ENCODE peak calls at places on chromosome 16, in four cellular contexts. One of them, this sample, is unnamed.

GRCh38 chr16:58709338-58709737 is 24.8 kb upstream of the SLC38A7 start:
- DNase-seq in A549: no peak
- DNase-seq in suprapubic skin: no peak
- DNase-seq in fibroblast of pulmonary artery: no peak
- DNase-seq in this sample: no peak

GRCh38 chr16:72728516-72728915 is 319.4 kb downstream of the ZFHX3 start:
- DNase-seq in A549: no peak
- DNase-seq in suprapubic skin: no peak
- DNase-seq in fibroblast of pulmonary artery: no peak
- DNase-seq in this sample: no peak

GRCh38 chr16:80993293-80993691 is 13.4 kb downstream of the CMC2 start:
- DNase-seq in A549: no peak
- DNase-seq in suprapubic skin: no peak
- DNase-seq in fibroblast of pulmonary artery: peak; percentile 95
- DNase-seq in this sample: no peak

GRCh38 chr16:69672998-69673713 is 53.2 kb downstream of the NQO1 start:
- DNase-seq in A549: no peak
- DNase-seq in suprapubic skin: no peak
- DNase-seq in fibroblast of pulmonary artery: no peak
- DNase-seq in this sample: no peak

GRCh38 chr16:11698271-11698689 is 30.0 kb downstream of the SNN start:
- DNase-seq in A549: no peak
- DNase-seq in suprapubic skin: no peak
- DNase-seq in fibroblast of pulmonary artery: no peak
- DNase-seq in this sample: no peak

GRCh38 chr16:70476272-70477020 is 22.1 kb downstream of the FCSK start:
- DNase-seq in A549: no peak
- DNase-seq in suprapubic skin: no peak
- DNase-seq in fibroblast of pulmonary artery: peak; percentile 65
- DNase-seq in this sample: peak; percentile 96

GRCh38 chr16:68078726-68079615 is 6.2 kb upstream of the NFATC3 start:
- DNase-seq in A549: no peak
- DNase-seq in suprapubic skin: no peak
- DNase-seq in fibroblast of pulmonary artery: no peak
- DNase-seq in this sample: no peak

GRCh38 chr16:10028644-10029043 is 153.6 kb downstream of the GRIN2A start:
- DNase-seq in A549: no peak
- DNase-seq in suprapubic skin: no peak
- DNase-seq in fibroblast of pulmonary artery: no peak
- DNase-seq in this sample: no peak

GRCh38 chr16:55543470-55543869 is 23.0 kb upstream of the CAPNS2 start:
- DNase-seq in A549: no peak
- DNase-seq in suprapubic skin: no peak
- DNase-seq in fibroblast of pulmonary artery: peak; percentile 68
- DNase-seq in this sample: no peak

GRCh38 chr16:83928341-83929055 is 24.5 kb upstream of the OSGIN1 start:
- DNase-seq in A549: no peak
- DNase-seq in suprapubic skin: no peak
- DNase-seq in fibroblast of pulmonary artery: peak; percentile 60
- DNase-seq in this sample: no peak

GRCh38 chr16:81189100-81189664 is 49.3 kb upstream of the BCO1 start:
- DNase-seq in A549: no peak
- DNase-seq in suprapubic skin: peak; percentile 95
- DNase-seq in fibroblast of pulmonary artery: peak; percentile 84
- DNase-seq in this sample: no peak

GRCh38 chr16:50198802-50199410 is 45.8 kb downstream of the TENT4B start:
- DNase-seq in A549: no peak
- DNase-seq in suprapubic skin: no peak
- DNase-seq in fibroblast of pulmonary artery: no peak
- DNase-seq in this sample: no peak

GRCh38 chr16:346587-346986 is 5.9 kb downstream of the AXIN1 start:
- DNase-seq in A549: no peak
- DNase-seq in suprapubic skin: no peak
- DNase-seq in fibroblast of pulmonary artery: peak; percentile 25
- DNase-seq in this sample: no peak

GRCh38 chr16:68539704-68540370 is 746 bp downstream of the ZFP90 start:
- DNase-seq in A549: no peak
- DNase-seq in suprapubic skin: no peak
- DNase-seq in fibroblast of pulmonary artery: no peak
- DNase-seq in this sample: peak; percentile 39

GRCh38 chr16:27364493-27365141 is 37.4 kb upstream of the IL21R start:
- DNase-seq in A549: peak; percentile 44
- DNase-seq in suprapubic skin: no peak
- DNase-seq in fibroblast of pulmonary artery: no peak
- DNase-seq in this sample: no peak

GRCh38 chr16:56776562-56776961 is 46.6 kb downstream of the NUP93 start:
- DNase-seq in A549: no peak
- DNase-seq in suprapubic skin: no peak
- DNase-seq in fibroblast of pulmonary artery: peak; percentile 73
- DNase-seq in this sample: no peak

GRCh38 chr16:58464047-58464915 is 35.7 kb upstream of the NDRG4 start:
- DNase-seq in A549: no peak
- DNase-seq in suprapubic skin: no peak
- DNase-seq in fibroblast of pulmonary artery: no peak
- DNase-seq in this sample: peak; percentile 49

GRCh38 chr16:14302031-14302398 is 230.9 kb downstream of the MRTFB start:
- DNase-seq in A549: peak; percentile 56
- DNase-seq in suprapubic skin: no peak
- DNase-seq in fibroblast of pulmonary artery: peak; percentile 66
- DNase-seq in this sample: peak; percentile 96

GRCh38 chr16:2296662-2297505 is 29.0 kb upstream of the RNPS1 start:
- DNase-seq in A549: peak; percentile 22
- DNase-seq in suprapubic skin: no peak
- DNase-seq in fibroblast of pulmonary artery: peak; percentile 35
- DNase-seq in this sample: peak; percentile 65

GRCh38 chr16:88428616-88429386 is 24.3 kb upstream of the ZFPM1 start:
- DNase-seq in A549: no peak
- DNase-seq in suprapubic skin: no peak
- DNase-seq in fibroblast of pulmonary artery: no peak
- DNase-seq in this sample: no peak

GRCh38 chr16:31916056-31916488 is 42.5 kb downstream of the ZNF267 start:
- DNase-seq in A549: no peak
- DNase-seq in suprapubic skin: no peak
- DNase-seq in fibroblast of pulmonary artery: no peak
- DNase-seq in this sample: no peak
- TF ChIP-seq CTCF in A549: no peak
- TF ChIP-seq CTCF in suprapubic skin: no peak
- TF ChIP-seq CTCF in fibroblast of pulmonary artery: no peak
- TF ChIP-seq CTCF in this sample: no peak

GRCh38 chr16:30557950-30558788 is at the start of gene ZNF764:
- DNase-seq in A549: peak; percentile 96
- DNase-seq in suprapubic skin: peak; percentile 99
- DNase-seq in fibroblast of pulmonary artery: peak; percentile 98
- DNase-seq in this sample: peak; percentile 96
- TF ChIP-seq CTCF in A549: no peak
- TF ChIP-seq CTCF in suprapubic skin: no peak
- TF ChIP-seq CTCF in fibroblast of pulmonary artery: no peak
- TF ChIP-seq CTCF in this sample: no peak

DNA sequence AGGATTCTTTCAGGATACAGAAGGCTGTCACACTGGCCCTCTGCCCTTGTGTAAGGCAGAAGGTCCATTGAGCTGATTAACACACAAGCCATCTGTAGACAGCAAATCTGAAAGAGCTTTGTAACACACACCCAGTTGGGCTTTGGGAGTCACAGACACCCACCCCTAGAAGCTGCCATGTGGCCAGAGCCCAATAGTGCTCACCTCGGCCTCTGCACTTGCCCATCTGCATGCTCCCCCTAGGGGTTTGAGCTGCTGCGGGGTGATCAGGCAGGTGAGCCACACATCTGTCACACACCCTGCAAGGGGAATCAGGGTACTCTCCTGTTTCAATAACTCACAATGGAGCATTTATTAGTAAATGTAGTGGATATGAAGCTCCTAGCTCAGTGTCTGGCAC is 138.3 kb downstream of the CHD9NB start:
- DNase-seq in A549: no peak
- DNase-seq in suprapubic skin: no peak
- DNase-seq in fibroblast of pulmonary artery: no peak
- DNase-seq in this sample: no peak
- TF ChIP-seq CTCF in A549: no peak
- TF ChIP-seq CTCF in suprapubic skin: no peak
- TF ChIP-seq CTCF in fibroblast of pulmonary artery: no peak
- TF ChIP-seq CTCF in this sample: no peak

DNA sequence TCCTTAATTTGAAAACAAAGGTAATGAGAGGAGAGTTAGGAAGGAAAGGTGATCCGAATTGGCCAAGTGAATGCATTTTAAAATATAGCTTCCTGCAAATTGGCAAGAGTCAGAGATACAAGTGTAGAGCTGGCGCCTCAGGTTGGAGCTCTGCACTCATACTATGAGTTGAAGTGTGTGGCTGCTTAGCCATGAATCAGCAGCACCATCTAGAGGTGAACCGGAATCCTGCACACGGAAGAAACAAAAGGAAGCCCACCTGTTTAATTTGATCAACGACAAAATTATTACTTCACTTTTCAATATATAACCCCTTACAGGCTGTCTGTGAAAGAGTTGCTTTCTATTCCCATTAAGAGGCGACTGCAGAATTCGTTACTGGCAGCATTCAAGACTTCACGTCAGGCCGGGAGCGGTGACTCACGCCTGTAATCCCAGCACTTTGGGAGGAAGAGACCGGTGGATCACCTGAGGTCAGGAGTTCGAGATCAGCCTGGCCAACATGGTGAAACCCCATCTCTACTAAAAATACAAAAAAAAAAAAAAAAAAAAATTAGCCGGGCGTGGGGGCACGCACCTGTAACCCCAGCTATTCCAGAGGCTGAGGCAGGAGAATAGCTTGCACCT is 1253.7 kb upstream of the CDH8 start:
- DNase-seq in A549: peak; percentile 4
- DNase-seq in suprapubic skin: no peak
- DNase-seq in fibroblast of pulmonary artery: peak; percentile 27
- DNase-seq in this sample: peak; percentile 20
- TF ChIP-seq CTCF in A549: peak; percentile 40
- TF ChIP-seq CTCF in suprapubic skin: no peak
- TF ChIP-seq CTCF in fibroblast of pulmonary artery: peak; percentile 65
- TF ChIP-seq CTCF in this sample: peak; percentile 13

GRCh38 chr16:24953721-24954120 is 61.4 kb downstream of the ARHGAP17 start:
- DNase-seq in A549: no peak
- DNase-seq in suprapubic skin: no peak
- DNase-seq in fibroblast of pulmonary artery: no peak
- DNase-seq in this sample: no peak
- TF ChIP-seq CTCF in A549: no peak
- TF ChIP-seq CTCF in suprapubic skin: no peak
- TF ChIP-seq CTCF in fibroblast of pulmonary artery: no peak
- TF ChIP-seq CTCF in this sample: no peak

GRCh38 chr16:78183886-78184553 is 84.6 kb downstream of the WWOX start:
- DNase-seq in A549: no peak
- DNase-seq in suprapubic skin: no peak
- DNase-seq in fibroblast of pulmonary artery: no peak
- DNase-seq in this sample: no peak
- TF ChIP-seq CTCF in A549: no peak
- TF ChIP-seq CTCF in suprapubic skin: no peak
- TF ChIP-seq CTCF in fibroblast of pulmonary artery: no peak
- TF ChIP-seq CTCF in this sample: no peak

GRCh38 chr16:4097826-4098240 is 18.4 kb downstream of the ADCY9 start:
- DNase-seq in A549: no peak
- DNase-seq in suprapubic skin: peak; percentile 28
- DNase-seq in fibroblast of pulmonary artery: peak; percentile 70
- DNase-seq in this sample: no peak
- TF ChIP-seq CTCF in A549: no peak
- TF ChIP-seq CTCF in suprapubic skin: no peak
- TF ChIP-seq CTCF in fibroblast of pulmonary artery: no peak
- TF ChIP-seq CTCF in this sample: no peak

GRCh38 chr16:79988721-79989220 is 388.2 kb upstream of the MAF start:
- DNase-seq in A549: no peak
- DNase-seq in suprapubic skin: no peak
- DNase-seq in fibroblast of pulmonary artery: no peak
- DNase-seq in this sample: no peak

GRCh38 chr16:79995315-79995714 is 394.8 kb upstream of the MAF start:
- DNase-seq in A549: no peak
- DNase-seq in suprapubic skin: no peak
- DNase-seq in fibroblast of pulmonary artery: no peak
- DNase-seq in this sample: no peak

GRCh38 chr16:79994413-79994812 is 393.9 kb upstream of the MAF start:
- DNase-seq in A549: no peak
- DNase-seq in suprapubic skin: no peak
- DNase-seq in fibroblast of pulmonary artery: no peak
- DNase-seq in this sample: no peak

GRCh38 chr16:79993810-79994209 is 393.3 kb upstream of the MAF start:
- DNase-seq in A549: no peak
- DNase-seq in suprapubic skin: no peak
- DNase-seq in fibroblast of pulmonary artery: no peak
- DNase-seq in this sample: no peak

DNA sequence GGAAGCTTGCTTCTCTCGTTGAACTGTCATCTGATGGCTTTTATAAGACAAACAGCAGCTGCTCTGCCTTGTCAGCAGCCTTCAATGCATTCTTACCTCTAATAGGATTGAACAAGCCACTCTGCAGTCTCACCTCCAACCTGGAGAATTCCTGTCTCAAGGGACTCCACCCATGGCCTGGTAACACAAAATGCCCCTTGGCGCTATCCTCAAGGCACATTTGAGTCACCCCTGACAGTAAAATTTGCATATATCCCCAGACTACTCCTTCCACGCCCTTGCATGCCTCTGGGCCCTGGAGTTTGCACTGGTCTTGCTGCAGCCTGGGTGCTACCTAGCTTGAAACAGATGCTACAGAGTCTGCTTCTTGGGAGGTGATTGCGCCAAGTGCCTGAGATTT is 391.4 kb upstream of the MAF start:
- DNase-seq in A549: no peak
- DNase-seq in suprapubic skin: no peak
- DNase-seq in fibroblast of pulmonary artery: no peak
- DNase-seq in this sample: no peak
- TF ChIP-seq CTCF in A549: no peak
- TF ChIP-seq CTCF in suprapubic skin: no peak
- TF ChIP-seq CTCF in fibroblast of pulmonary artery: no peak
- TF ChIP-seq CTCF in this sample: no peak

DNA sequence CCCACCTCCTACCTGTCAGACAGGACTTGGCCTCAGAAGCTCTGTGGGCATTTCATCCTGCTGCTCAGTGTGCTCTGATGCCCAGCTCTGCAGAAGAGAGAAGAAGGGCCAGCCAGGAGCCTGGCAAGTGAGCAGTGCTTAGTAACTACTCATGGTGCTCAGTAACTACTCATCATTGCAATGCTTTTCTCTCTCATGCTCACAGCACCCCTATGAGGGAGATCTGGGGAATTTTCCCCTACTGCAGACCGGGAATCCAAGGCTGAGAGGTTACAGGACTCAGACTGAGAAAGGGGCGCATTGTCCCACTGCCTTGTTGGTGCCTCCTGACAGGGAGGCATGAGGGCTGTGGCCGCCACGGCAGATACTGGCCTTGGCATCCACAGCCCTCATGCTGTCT is 261.1 kb downstream of the C16orf95 start:
- DNase-seq in A549: no peak
- DNase-seq in suprapubic skin: peak; percentile 26
- DNase-seq in fibroblast of pulmonary artery: peak; percentile 55
- DNase-seq in this sample: no peak
- TF ChIP-seq CTCF in A549: no peak
- TF ChIP-seq CTCF in suprapubic skin: no peak
- TF ChIP-seq CTCF in fibroblast of pulmonary artery: peak; percentile 21
- TF ChIP-seq CTCF in this sample: no peak